ENCODE peak calls at places on chromosomes 5 and 9, in five cellular contexts. E is HT1080; D is kidney glomerular epithelial cell; G is CD4-positive, alpha-beta memory T cell; P is ovary. J is an unnamed sample.

GRCh38 chr9:110820378-110820777 is 151.8 kb downstream of the MUSK start:
- DNase-seq in E (no peak), D (no peak), G (no peak), P (no peak), J (no peak)

GRCh38 chr9:131635285-131635684 is 90.0 kb downstream of the PRRT1B start:
- DNase-seq in E (peak; percentile 97), D (peak; percentile 95), G (peak; percentile 74), P (peak; percentile 87), J (peak; percentile 52)

GRCh38 chr9:130713286-130713975 is 19.9 kb downstream of the EXOSC2 start:
- DNase-seq in E (no peak), D (peak; percentile 2), G (peak; percentile 5), P (peak; percentile 45), J (no peak)

GRCh38 chr5:67792891-67793290 is 422.7 kb upstream of the PIK3R1 start:
- DNase-seq in E (no peak), D (no peak), G (no peak), P (peak; percentile 57), J (no peak)

GRCh38 chr5:108380531-108381021 is 1.3 kb downstream of the FBXL17 start:
- DNase-seq in E (peak; percentile 4), D (no peak), G (peak; percentile 24), P (peak; percentile 66), J (peak; percentile 55)

GRCh38 chr9:120733190-120733589 is 18.9 kb upstream of the MEGF9 start:
- DNase-seq in E (no peak), D (peak; percentile 77), G (no peak), P (no peak), J (no peak)

GRCh38 chr9:89234636-89235035 is 56.0 kb upstream of the SHC3 start:
- DNase-seq in E (no peak), D (no peak), G (no peak), P (no peak), J (no peak)

GRCh38 chr9:133715295-133715865 is 22.8 kb downstream of the SARDH start:
- DNase-seq in E (no peak), D (no peak), G (no peak), P (peak; percentile 75), J (no peak)

GRCh38 chr9:91342575-91342974 is 19.1 kb downstream of the AUH start:
- DNase-seq in E (no peak), D (no peak), G (no peak), P (no peak), J (no peak)

GRCh38 chr5:56172225-56172624 is 60.9 kb downstream of the ANKRD55 start:
- DNase-seq in E (no peak), D (peak; percentile 48), G (no peak), P (no peak), J (no peak)

GRCh38 chr5:147346006-147346561 is 111.3 kb downstream of the STK32A start:
- DNase-seq in E (no peak), D (no peak), G (no peak), P (no peak), J (no peak)

J was measured in B cell.